ENCODE peak calls at places on chromosomes 16 and 17, in seven cellular contexts. Q, I, M, K, N, Y and Z are unnamed samples.

GRCh38 chr17:60167095-60167741 is 17.4 kb downstream of the CA4 start:
- DNase-seq in Q (no peak), I (no peak), M (no peak), K (no peak), N (no peak), Y (no peak), Z (no peak)

GRCh38 chr17:49190932-49191331 is 19.4 kb downstream of the GNGT2 start:
- DNase-seq in Q (no peak), I (no peak), M (no peak), K (no peak), N (peak), Y (no peak), Z (no peak)

GRCh38 chr17:46770818-46771600 is 47.5 kb downstream of the WNT3 start:
- DNase-seq in Q (no peak), I (no peak), M (peak), K (peak), N (peak), Y (peak), Z (no peak)

GRCh38 chr16:82062645-82063058 is 27.6 kb downstream of the HSD17B2 start:
- DNase-seq in Q (no peak), I (no peak), M (no peak), K (no peak), N (no peak), Y (peak), Z (no peak)

GRCh38 chr17:59753522-59754467 is 46.3 kb downstream of the VMP1 start:
- DNase-seq in Q (no peak), I (peak), M (peak), K (no peak), N (peak), Y (peak), Z (peak)

GRCh38 chr17:81250286-81251090 is 11.4 kb downstream of the NDUFAF8 start:
- DNase-seq in Q (no peak), I (no peak), M (no peak), K (no peak), N (no peak), Y (no peak), Z (no peak)

GRCh38 chr16:80198265-80198994 is 342.4 kb upstream of the DYNLRB2 start:
- DNase-seq in Q (no peak), I (no peak), M (no peak), K (no peak), N (no peak), Y (peak), Z (no peak)

GRCh38 chr16:24837969-24838368 is 7.8 kb upstream of the SLC5A11 start:
- DNase-seq in Q (no peak), I (no peak), M (no peak), K (no peak), N (no peak), Y (no peak), Z (no peak)

GRCh38 chr16:1543085-1543896 is 9.8 kb downstream of the TMEM204 start:
- DNase-seq in Q (no peak), I (peak), M (peak), K (no peak), N (peak), Y (peak), Z (peak)

GRCh38 chr17:80845121-80845862 is 146.3 kb upstream of the CHMP6 start:
- DNase-seq in Q (no peak), I (no peak), M (no peak), K (no peak), N (no peak), Y (no peak), Z (no peak)

GRCh38 chr16:4275861-4276260 is 3.0 kb upstream of the TFAP4 start:
- DNase-seq in Q (no peak), I (no peak), M (no peak), K (no peak), N (no peak), Y (no peak), Z (no peak)

GRCh38 chr17:2388705-2389099 is 12.2 kb downstream of the MNT start:
- DNase-seq in Q (no peak), I (no peak), M (peak), K (no peak), N (no peak), Y (no peak), Z (no peak)
- TF ChIP-seq TAF1 in Q (no peak), I (no peak), M (no peak), K (no peak), N (no peak), Y (no peak), Z (no peak)

DNA sequence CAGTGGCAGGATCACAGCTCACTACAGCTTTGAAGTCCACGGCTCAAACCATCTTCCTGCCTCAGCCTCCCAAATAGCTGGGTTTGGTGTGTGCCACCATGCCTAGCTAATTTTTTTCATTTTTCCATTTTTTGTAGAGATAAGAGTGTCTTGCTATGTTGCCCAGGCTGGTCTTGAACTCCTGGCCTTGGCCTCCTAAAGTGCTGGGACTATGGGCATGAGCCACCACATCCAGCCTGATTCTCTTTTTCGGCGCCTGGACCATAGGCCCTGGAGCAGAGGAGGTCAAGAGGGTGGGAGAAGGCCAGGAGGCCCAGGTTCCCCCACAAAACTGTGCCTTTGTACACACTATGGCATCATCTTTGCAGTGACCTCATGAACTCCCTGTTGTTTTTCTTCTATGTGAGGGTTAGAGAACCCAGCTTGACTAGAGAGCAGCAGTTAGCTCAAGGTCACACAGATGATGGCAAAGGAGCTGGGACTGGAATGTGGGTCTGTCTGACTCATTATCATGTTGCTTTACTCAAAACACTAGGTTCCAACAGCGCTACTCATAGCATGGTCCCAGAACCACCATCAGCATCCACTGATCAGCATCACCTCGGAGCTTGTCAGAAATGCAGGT is 16.3 kb downstream of the SCN4A start:
- DNase-seq in Q (no peak), I (no peak), M (no peak), K (no peak), N (no peak), Y (peak), Z (no peak)
- TF ChIP-seq TAF1 in Q (no peak), I (no peak), M (no peak), K (no peak), N (no peak), Y (no peak), Z (no peak)

GRCh38 chr17:47781397-47781796 is 40.2 kb downstream of the OSBPL7 start:
- DNase-seq in Q (no peak), I (no peak), M (no peak), K (no peak), N (no peak), Y (no peak), Z (no peak)

GRCh38 chr17:47789611-47790520 is 31.7 kb downstream of the OSBPL7 start:
- DNase-seq in Q (peak), I (no peak), M (peak), K (no peak), N (peak), Y (no peak), Z (no peak)

GRCh38 chr17:47791025-47791424 is 30.6 kb downstream of the OSBPL7 start:
- DNase-seq in Q (no peak), I (no peak), M (no peak), K (no peak), N (no peak), Y (no peak), Z (no peak)

DNA sequence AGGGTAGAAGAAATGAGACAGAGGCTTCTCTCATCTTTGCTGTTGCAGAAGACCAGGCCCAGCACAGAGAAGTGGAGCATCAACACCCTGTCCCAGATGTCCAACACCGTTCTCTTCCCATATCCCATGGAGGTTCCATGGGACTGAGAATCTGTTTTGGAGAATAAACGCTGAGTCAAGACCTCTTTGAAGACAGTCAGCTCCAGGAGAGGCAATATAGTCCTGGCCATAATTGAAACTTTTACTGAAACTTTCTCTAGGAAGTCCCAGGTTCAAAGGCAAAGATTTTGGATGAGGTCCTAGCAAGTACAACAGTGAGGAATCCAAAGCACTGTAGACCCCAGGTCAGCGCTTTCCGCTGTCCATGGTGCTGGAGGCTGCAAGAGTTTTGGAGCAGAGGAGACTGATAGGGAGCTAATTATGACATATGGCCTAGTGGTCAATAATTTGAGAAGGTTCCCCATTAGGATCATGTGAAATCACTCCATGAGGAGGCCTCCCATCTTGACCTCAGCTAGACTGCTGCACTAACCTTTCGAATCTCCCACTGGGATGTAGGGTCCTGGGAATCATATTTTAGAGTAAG is 36.0 kb downstream of the OSBPL7 start:
- DNase-seq in Q (no peak), I (no peak), M (no peak), K (no peak), N (peak), Y (peak), Z (no peak)
- TF ChIP-seq TAF1 in Q (no peak), I (no peak), M (no peak), K (no peak), N (no peak), Y (no peak), Z (no peak)

GRCh38 chr16:84308120-84308519 is 13.4 kb downstream of the WFDC1 start:
- DNase-seq in Q (no peak), I (no peak), M (peak), K (peak), N (peak), Y (peak), Z (peak)
- TF ChIP-seq TAF1 in Q (no peak), I (no peak), M (no peak), K (no peak), N (no peak), Y (no peak), Z (no peak)